ENCODE peak calls at places on chromosomes 3 and 15, in four cellular contexts. One of them, this sample, is unnamed.
A peak's percentile ranks its signal among the peaks of the same experiment; 100 is the strongest.

GRCh38 chr15:92322566-92323355 is 70.9 kb upstream of the ST8SIA2 start:
- DNase-seq in K562: no peak
- DNase-seq in H1: no peak
- DNase-seq in WTC11: no peak
- DNase-seq in this sample: no peak

GRCh38 chr3:58222161-58222724 is 11.5 kb upstream of the DNASE1L3 start:
- DNase-seq in K562: no peak
- DNase-seq in H1: no peak
- DNase-seq in WTC11: no peak
- DNase-seq in this sample: no peak

GRCh38 chr15:89526181-89526580 is 29.8 kb upstream of the RHCG start:
- DNase-seq in K562: no peak
- DNase-seq in WTC11: no peak
- DNase-seq in H1: no peak
- DNase-seq in this sample: no peak

GRCh38 chr15:101064795-101065569 is 145.8 kb downstream of the LRRK1 start:
- DNase-seq in K562: no peak
- DNase-seq in WTC11: no peak
- DNase-seq in H1: no peak
- DNase-seq in this sample: no peak

GRCh38 chr15:70376929-70377691 is 279.4 kb upstream of the TLE3 start:
- DNase-seq in K562: no peak
- DNase-seq in H1: peak; percentile 57
- DNase-seq in WTC11: no peak
- DNase-seq in this sample: peak; percentile 76

GRCh38 chr3:149572796-149573414 is 84.9 kb downstream of the WWTR1 start:
- DNase-seq in H1: no peak
- DNase-seq in WTC11: no peak
- DNase-seq in K562: no peak
- DNase-seq in this sample: no peak

GRCh38 chr3:45397754-45398153 is 9.4 kb downstream of the LARS2 start:
- DNase-seq in H1: no peak
- DNase-seq in WTC11: no peak
- DNase-seq in K562: no peak
- DNase-seq in this sample: no peak

GRCh38 chr15:38084289-38084688 is 149.8 kb downstream of the TMCO5A start:
- DNase-seq in H1: no peak
- DNase-seq in WTC11: no peak
- DNase-seq in K562: no peak
- DNase-seq in this sample: no peak

GRCh38 chr3:160707187-160707789 is 30.3 kb downstream of the ARL14 start:
- DNase-seq in WTC11: no peak
- DNase-seq in H1: no peak
- DNase-seq in K562: no peak
- DNase-seq in this sample: peak; percentile 53

GRCh38 chr15:31329640-31330010 is 3.0 kb downstream of the KLF13 start:
- DNase-seq in K562: no peak
- DNase-seq in H1: no peak
- DNase-seq in WTC11: no peak
- DNase-seq in this sample: no peak

GRCh38 chr3:13633176-13633575 is 84.3 kb downstream of the FBLN2 start:
- DNase-seq in K562: no peak
- DNase-seq in WTC11: no peak
- DNase-seq in H1: no peak
- DNase-seq in this sample: no peak

GRCh38 chr3:194166682-194167479 is 30.9 kb downstream of the HES1 start:
- DNase-seq in H1: no peak
- DNase-seq in WTC11: no peak
- DNase-seq in K562: peak; percentile 20
- DNase-seq in this sample: peak; percentile 68

GRCh38 chr15:58521293-58521991 is 89.7 kb downstream of the LIPC start:
- DNase-seq in H1: no peak
- DNase-seq in K562: peak; percentile 87
- DNase-seq in WTC11: peak; percentile 36
- DNase-seq in this sample: no peak

GRCh38 chr3:70737656-70738309 is 425.3 kb upstream of the MDFIC2 start:
- DNase-seq in WTC11: no peak
- DNase-seq in K562: no peak
- DNase-seq in H1: no peak
- DNase-seq in this sample: no peak

GRCh38 chr15:61447981-61448380 is 218.9 kb upstream of the RORA start:
- DNase-seq in K562: no peak
- DNase-seq in WTC11: no peak
- DNase-seq in H1: no peak
- DNase-seq in this sample: no peak

GRCh38 chr3:193769437-193769836 is 176.4 kb downstream of the OPA1 start:
- DNase-seq in K562: no peak
- DNase-seq in H1: no peak
- DNase-seq in WTC11: no peak
- DNase-seq in this sample: no peak

GRCh38 chr3:67661079-67661478 is 6.7 kb upstream of the SUCLG2 start:
- DNase-seq in H1: no peak
- DNase-seq in WTC11: no peak
- DNase-seq in K562: no peak
- DNase-seq in this sample: no peak

GRCh38 chr3:62601238-62601856 is 228.0 kb upstream of the FEZF2 start:
- DNase-seq in WTC11: no peak
- DNase-seq in K562: no peak
- DNase-seq in H1: no peak
- DNase-seq in this sample: no peak

GRCh38 chr3:30231277-30232141 is 374.9 kb upstream of the TGFBR2 start:
- DNase-seq in K562: no peak
- DNase-seq in WTC11: no peak
- DNase-seq in H1: no peak
- DNase-seq in this sample: peak; percentile 9

GRCh38 chr3:104257486-104257885 is 1109.2 kb upstream of the ALCAM start:
- DNase-seq in WTC11: no peak
- DNase-seq in H1: no peak
- DNase-seq in K562: no peak
- DNase-seq in this sample: no peak

GRCh38 chr15:94070341-94071275 is 160.8 kb upstream of the MCTP2 start:
- DNase-seq in WTC11: peak; percentile 11
- DNase-seq in H1: peak; percentile 44
- DNase-seq in K562: no peak
- DNase-seq in this sample: no peak

GRCh38 chr3:185401319-185401955 is 38.5 kb downstream of the MAP3K13 start:
- DNase-seq in H1: no peak
- DNase-seq in WTC11: no peak
- DNase-seq in K562: no peak
- DNase-seq in this sample: peak; percentile 66

GRCh38 chr3:100893590-100893989 is 99.6 kb downstream of the ABI3BP start:
- DNase-seq in WTC11: peak; percentile 65
- DNase-seq in K562: no peak
- DNase-seq in H1: peak; percentile 53
- DNase-seq in this sample: peak; percentile 15

GRCh38 chr15:58475573-58476524 is 44.1 kb downstream of the LIPC start:
- DNase-seq in WTC11: no peak
- DNase-seq in H1: no peak
- DNase-seq in K562: no peak
- DNase-seq in this sample: no peak

GRCh38 chr3:42501681-42502428 is 588 bp upstream of the VIPR1 start:
- DNase-seq in WTC11: peak; percentile 53
- DNase-seq in K562: peak; percentile 78
- DNase-seq in H1: peak; percentile 76
- DNase-seq in this sample: peak; percentile 85

GRCh38 chr15:74453925-74454763 is 6.8 kb downstream of the UBL7 start:
- DNase-seq in H1: no peak
- DNase-seq in K562: no peak
- DNase-seq in WTC11: no peak
- DNase-seq in this sample: no peak

GRCh38 chr3:146692254-146692653 is 87.1 kb upstream of the PLSCR5 start:
- DNase-seq in WTC11: no peak
- DNase-seq in H1: no peak
- DNase-seq in K562: no peak
- DNase-seq in this sample: no peak

GRCh38 chr3:100915706-100916105 is 77.5 kb downstream of the ABI3BP start:
- DNase-seq in K562: no peak
- DNase-seq in H1: no peak
- DNase-seq in WTC11: no peak
- DNase-seq in this sample: peak; percentile 10

GRCh38 chr15:88613074-88613944 is 7.8 kb upstream of the AEN start:
- DNase-seq in K562: no peak
- DNase-seq in WTC11: peak; percentile 77
- DNase-seq in H1: peak; percentile 85
- DNase-seq in this sample: no peak

GRCh38 chr3:53713626-53714025 is 132.6 kb downstream of the CHDH start:
- DNase-seq in K562: no peak
- DNase-seq in WTC11: no peak
- DNase-seq in H1: no peak
- DNase-seq in this sample: no peak

GRCh38 chr3:112686360-112686759 is 45.4 kb upstream of the CCDC80 start:
- DNase-seq in WTC11: no peak
- DNase-seq in K562: no peak
- DNase-seq in H1: no peak
- DNase-seq in this sample: no peak

GRCh38 chr3:72336821-72337479 is 511.3 kb downstream of the SHQ1 start:
- DNase-seq in H1: peak; percentile 70
- DNase-seq in WTC11: peak; percentile 58
- DNase-seq in K562: peak; percentile 79
- DNase-seq in this sample: peak; percentile 70

GRCh38 chr3:13133471-13133981 is 60.3 kb upstream of the IQSEC1 start:
- DNase-seq in K562: no peak
- DNase-seq in WTC11: no peak
- DNase-seq in H1: no peak
- DNase-seq in this sample: no peak

GRCh38 chr3:179510496-179510895 is 52.2 kb upstream of the ACTL6A start:
- DNase-seq in K562: no peak
- DNase-seq in WTC11: no peak
- DNase-seq in H1: no peak
- DNase-seq in this sample: no peak

GRCh38 chr3:81483046-81483445 is 278.4 kb downstream of the GBE1 start:
- DNase-seq in H1: no peak
- DNase-seq in K562: no peak
- DNase-seq in WTC11: no peak
- DNase-seq in this sample: no peak
- TF ChIP-seq TEAD4 in H1: no peak
- TF ChIP-seq TEAD4 in K562: no peak
- TF ChIP-seq TEAD4 in WTC11: no peak
- TF ChIP-seq TEAD4 in this sample: no peak

GRCh38 chr3:5728085-5728484 is 540.6 kb downstream of the EDEM1 start:
- DNase-seq in WTC11: no peak
- DNase-seq in H1: no peak
- DNase-seq in K562: no peak
- DNase-seq in this sample: no peak

GRCh38 chr3:5731100-5731499 is 543.6 kb downstream of the EDEM1 start:
- DNase-seq in H1: no peak
- DNase-seq in K562: peak; percentile 30
- DNase-seq in WTC11: no peak
- DNase-seq in this sample: peak; percentile 0

GRCh38 chr3:5732081-5732480 is 544.6 kb downstream of the EDEM1 start:
- DNase-seq in WTC11: no peak
- DNase-seq in K562: no peak
- DNase-seq in H1: no peak
- DNase-seq in this sample: no peak

GRCh38 chr3:5726618-5727017 is 539.1 kb downstream of the EDEM1 start:
- DNase-seq in H1: no peak
- DNase-seq in WTC11: no peak
- DNase-seq in K562: no peak
- DNase-seq in this sample: no peak

DNA sequence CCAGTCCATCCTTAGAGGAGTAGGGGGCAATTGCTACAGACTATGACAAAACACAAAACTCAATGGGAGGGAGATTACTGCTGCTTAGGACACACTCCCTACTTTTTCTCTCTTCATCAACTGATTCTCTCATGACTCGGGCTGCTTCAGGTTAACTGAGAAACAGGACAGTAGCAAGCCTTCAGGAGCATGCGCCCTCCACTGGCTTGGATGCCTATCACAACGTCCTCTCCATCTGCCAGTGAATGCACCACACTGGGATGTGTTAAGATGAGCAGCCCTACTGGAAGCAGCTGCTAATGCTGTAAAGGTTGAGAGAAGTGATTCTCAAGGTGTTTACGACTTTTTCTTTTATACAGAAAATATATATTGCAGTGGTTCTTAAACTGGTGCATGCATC is 542.3 kb downstream of the EDEM1 start:
- DNase-seq in H1: no peak
- DNase-seq in K562: no peak
- DNase-seq in WTC11: peak; percentile 13
- DNase-seq in this sample: peak; percentile 0
- TF ChIP-seq TEAD4 in H1: no peak
- TF ChIP-seq TEAD4 in K562: no peak
- TF ChIP-seq TEAD4 in WTC11: no peak
- TF ChIP-seq TEAD4 in this sample: no peak

GRCh38 chr15:63052128-63052826 is 9.7 kb downstream of the TPM1 start:
- DNase-seq in WTC11: no peak
- DNase-seq in K562: no peak
- DNase-seq in H1: no peak
- DNase-seq in this sample: no peak
- TF ChIP-seq TEAD4 in WTC11: no peak
- TF ChIP-seq TEAD4 in K562: no peak
- TF ChIP-seq TEAD4 in H1: no peak
- TF ChIP-seq TEAD4 in this sample: no peak

GRCh38 chr3:155676252-155676981 is 68.5 kb downstream of the PLCH1 start:
- DNase-seq in K562: no peak
- DNase-seq in WTC11: peak; percentile 16
- DNase-seq in H1: no peak
- DNase-seq in this sample: peak; percentile 39
- TF ChIP-seq TEAD4 in K562: no peak
- TF ChIP-seq TEAD4 in WTC11: no peak
- TF ChIP-seq TEAD4 in H1: no peak
- TF ChIP-seq TEAD4 in this sample: no peak

GRCh38 chr3:196432137-196432879 is at the start of gene UBXN7:
- DNase-seq in WTC11: peak; percentile 97
- DNase-seq in K562: peak; percentile 100
- DNase-seq in H1: peak; percentile 98
- DNase-seq in this sample: peak; percentile 100

DNA sequence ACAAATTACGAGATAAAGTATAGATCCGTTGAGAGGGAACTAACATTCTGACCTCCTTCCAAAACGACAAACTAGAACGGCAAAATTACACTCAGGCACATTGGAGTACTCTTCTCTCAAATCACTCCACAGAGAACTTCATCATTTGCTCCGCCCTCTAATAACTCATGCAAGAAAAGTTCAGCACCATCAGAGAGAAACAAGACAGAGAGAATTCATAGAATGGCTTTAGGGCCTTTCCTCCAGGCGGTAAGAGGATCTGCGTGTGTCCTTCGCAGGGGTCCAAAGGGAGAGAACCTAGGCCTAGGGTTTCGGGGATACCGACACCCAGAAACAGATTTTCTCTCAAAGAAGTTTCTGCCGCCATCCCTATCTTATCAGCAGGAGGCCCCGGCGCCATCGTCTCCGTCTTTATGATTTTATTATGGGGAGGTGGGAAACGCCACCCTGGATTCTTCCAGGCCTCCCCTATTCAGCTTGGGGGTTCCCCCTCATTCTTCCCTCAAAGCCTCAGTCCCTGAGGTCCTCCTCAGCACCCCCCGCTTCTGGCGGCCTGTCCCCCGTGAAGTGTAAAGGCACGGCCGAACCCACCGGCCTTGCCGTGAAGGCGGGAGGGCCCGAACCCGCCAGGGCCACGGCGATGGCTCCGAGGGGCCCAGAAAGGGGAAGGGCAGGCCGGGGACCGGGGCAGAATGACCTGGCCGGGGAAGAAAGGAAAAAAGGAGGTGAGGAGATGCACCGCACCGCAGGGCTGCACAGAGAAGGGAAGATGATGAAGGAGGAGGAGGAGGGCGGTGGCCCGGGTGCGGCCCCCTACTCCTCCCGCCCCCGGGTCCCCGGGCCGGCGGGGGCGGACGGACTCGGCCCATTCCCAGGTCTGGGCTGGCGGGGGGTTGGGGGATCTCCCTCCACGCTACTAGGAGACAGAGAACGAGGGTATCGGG is 762 bp downstream of the UBXN7 start:
- DNase-seq in H1: peak; percentile 66
- DNase-seq in K562: peak; percentile 88
- DNase-seq in WTC11: peak; percentile 28
- DNase-seq in this sample: peak; percentile 44
- TF ChIP-seq TEAD4 in H1: no peak
- TF ChIP-seq TEAD4 in K562: no peak
- TF ChIP-seq TEAD4 in WTC11: no peak
- TF ChIP-seq TEAD4 in this sample: no peak

This sample was measured in SK-N-SH.